ENCODE peak calls at places on chromosomes 5 and 9, in four cellular contexts. Q is IMR-90, C is H9, F is H1. H is an unnamed sample.

GRCh38 chr9:72442212-72442607 is 77.2 kb upstream of the ZFAND5 start:
- DNase-seq in Q (peak; percentile 88), C (no peak), F (no peak), H (peak; percentile 92)

GRCh38 chr9:134316444-134317160 is 9.7 kb upstream of the RXRA start:
- DNase-seq in Q (peak; percentile 68), C (no peak), F (no peak), H (no peak)

GRCh38 chr5:41728281-41728680 is 141.9 kb downstream of the OXCT1 start:
- DNase-seq in Q (no peak), F (no peak), C (no peak), H (no peak)

GRCh38 chr9:113652355-113653152 is 189.0 kb downstream of the RGS3 start:
- DNase-seq in C (no peak), F (no peak), Q (no peak), H (no peak)

GRCh38 chr5:145854651-145855258 is 18.1 kb downstream of the GRXCR2 start:
- DNase-seq in Q (peak; percentile 83), F (no peak), C (no peak), H (peak; percentile 93)

GRCh38 chr9:92807757-92808725 is 43.4 kb upstream of the BICD2 start:
- DNase-seq in C (peak; percentile 51), Q (no peak), F (peak; percentile 60), H (no peak)

GRCh38 chr5:167352801-167353200 is 938.6 kb upstream of the WWC1 start:
- DNase-seq in C (no peak), Q (no peak), F (no peak), H (no peak)

GRCh38 chr5:94457788-94458187 is 160.6 kb downstream of the KIAA0825 start:
- DNase-seq in F (no peak), Q (no peak), C (no peak), H (no peak)

GRCh38 chr9:116910201-116910600 is 223.1 kb downstream of the TRIM32 start:
- DNase-seq in Q (no peak), F (no peak), C (no peak), H (peak; percentile 47)

GRCh38 chr9:113542741-113543140 is 79.2 kb downstream of the RGS3 start:
- DNase-seq in C (no peak), F (no peak), Q (no peak), H (no peak)

DNA sequence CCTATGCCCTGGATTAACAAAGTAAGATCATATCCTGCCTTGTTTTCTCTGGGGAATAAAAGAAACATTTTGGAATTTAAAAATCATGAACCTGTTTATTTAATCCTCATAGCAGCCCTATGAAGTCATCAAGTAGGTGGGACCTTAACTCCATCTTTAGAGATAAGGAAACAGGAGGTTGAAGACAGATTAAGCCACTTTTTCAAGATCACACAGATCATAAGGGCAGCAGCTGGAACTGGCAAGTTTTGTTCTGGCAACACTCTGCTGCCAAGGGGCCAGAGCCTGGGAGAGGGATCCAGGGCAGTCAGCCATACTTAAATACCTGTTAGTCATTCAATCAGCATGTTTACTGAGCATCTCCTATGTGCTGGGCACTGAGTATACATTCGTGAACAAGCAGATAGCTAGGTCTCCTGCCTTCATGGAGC is 63.7 kb downstream of the SLC1A1 start:
- DNase-seq in Q (peak; percentile 57), C (no peak), F (no peak), H (no peak)
- H3K27ac ChIP-seq in Q (no peak overlapping the region), C (no peak overlapping the region), F (no peak overlapping the region), H (no peak overlapping the region)

DNA sequence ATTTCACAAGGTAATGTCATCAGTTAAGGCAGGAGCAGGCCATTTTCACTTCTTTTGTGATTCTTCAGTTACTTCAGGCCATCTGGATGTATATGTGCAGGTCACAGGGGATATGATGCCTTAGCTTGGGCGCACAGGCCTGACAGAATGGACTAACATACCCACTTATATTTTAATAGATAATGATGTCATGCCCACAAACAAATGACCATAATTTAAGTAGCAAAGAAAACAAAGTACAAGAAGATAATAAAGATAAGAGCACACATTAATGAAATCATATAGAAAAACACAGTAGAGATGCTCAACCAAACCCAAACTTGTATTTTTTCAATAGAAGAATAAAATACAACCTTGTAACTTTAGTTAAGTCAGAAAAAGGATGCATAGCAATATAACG is 19.7 kb upstream of the TBC1D2 start:
- DNase-seq in C (no peak), Q (no peak), F (no peak), H (no peak)
- H3K56ac ChIP-seq in C (no peak overlapping the region), Q (no peak overlapping the region), F (no peak overlapping the region), H (no peak overlapping the region)

GRCh38 chr5:77358566-77359205 is 133.4 kb downstream of the WDR41 start:
- DNase-seq in Q (peak; percentile 66), F (no peak), C (no peak), H (peak; percentile 16)
- H3K27ac ChIP-seq in Q (no peak overlapping the region), F (no peak overlapping the region), C (no peak overlapping the region), H (no peak overlapping the region)

GRCh38 chr5:7017004-7017770 is 304.0 kb downstream of the TENT4A start:
- DNase-seq in C (no peak), F (no peak), Q (no peak), H (no peak)
- H3K56ac ChIP-seq in C (no peak overlapping the region), F (no peak overlapping the region), Q (no peak overlapping the region), H (no peak overlapping the region)

DNA sequence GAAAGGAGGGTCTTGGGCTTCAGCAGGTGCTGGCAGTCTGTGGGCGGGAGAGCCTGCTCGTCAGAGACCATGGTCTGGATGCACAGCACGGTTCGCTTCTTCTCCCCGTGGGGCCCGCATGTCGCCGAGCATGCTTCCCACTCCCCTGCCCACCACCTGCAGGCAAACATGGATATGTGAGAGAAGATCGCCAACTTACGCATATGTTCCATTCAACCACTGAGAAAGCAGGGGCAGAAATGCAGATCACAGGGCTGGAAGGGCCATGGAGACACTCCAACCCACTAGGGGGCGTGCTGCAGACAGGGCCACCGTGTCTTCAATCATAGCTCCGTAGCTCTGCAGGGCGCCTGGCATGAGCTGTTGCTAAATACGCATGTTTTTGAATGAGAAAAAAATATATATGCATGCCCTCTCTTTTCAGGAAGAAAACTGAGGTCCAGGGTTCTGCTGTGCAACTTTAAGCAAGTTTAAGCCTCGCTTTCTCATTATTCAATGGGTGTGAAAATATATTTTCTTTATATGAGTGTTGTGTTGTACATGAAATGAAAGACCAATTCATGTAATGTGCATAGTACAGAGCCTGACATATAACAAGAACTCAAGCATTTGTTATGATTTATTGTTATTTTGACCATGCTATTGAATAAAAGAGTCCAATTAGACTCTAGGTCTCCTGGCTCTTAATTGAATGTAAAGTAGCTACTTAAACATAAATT is 148.0 kb downstream of the TARS1 start:
- DNase-seq in Q (no peak), C (peak; percentile 81), F (peak; percentile 89), H (peak; percentile 80)
- H3K27ac ChIP-seq in Q (no peak overlapping the region), C (no peak overlapping the region), F (no peak overlapping the region), H (no peak overlapping the region)

DNA sequence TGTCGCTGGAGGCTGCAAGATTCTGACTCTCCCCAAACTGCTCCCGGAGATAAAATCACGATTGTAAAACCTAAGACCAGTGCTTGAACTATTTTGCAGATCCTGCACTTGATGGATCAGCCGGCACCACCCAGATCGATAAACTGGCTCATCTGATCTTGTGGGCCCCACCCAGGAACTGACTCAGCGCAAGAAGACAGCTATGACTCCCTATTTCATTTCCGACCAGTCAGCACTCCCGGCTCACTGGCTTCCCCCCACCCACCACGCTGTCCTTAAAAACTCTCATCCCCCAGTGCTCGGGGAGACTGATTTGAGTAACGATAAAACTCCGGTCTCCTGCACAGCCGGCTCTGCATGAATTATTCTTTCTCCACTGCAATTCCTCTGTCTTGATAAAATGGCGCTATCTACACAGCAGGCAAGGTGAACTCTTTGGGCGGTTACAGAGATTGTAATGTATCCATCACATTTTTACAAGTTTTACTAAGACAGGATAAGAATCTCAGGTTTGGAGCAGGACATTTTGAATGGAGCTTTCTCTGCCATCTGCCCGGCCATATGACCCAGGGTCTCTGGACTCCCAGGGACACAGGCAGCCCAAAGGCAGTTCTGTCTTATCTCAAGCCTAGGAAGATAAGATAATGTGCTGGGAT is 10.6 kb upstream of the PPP1R26 start:
- DNase-seq in C (no peak), F (no peak), Q (peak; percentile 46), H (peak; percentile 86)
- H3K56ac ChIP-seq in C (no peak overlapping the region), F (no peak overlapping the region), Q (peak overlapping the region; percentile 26), H (no peak overlapping the region)